ENCODE peak calls at places on chromosomes 1 and 21, in eight cellular contexts. W, O, X, Q, C, U, S and G are unnamed samples.

GRCh38 chr1:43302721-43303476 is 2.1 kb downstream of the TIE1 start:
- DNase-seq in W (no peak), O (no peak), X (no peak), Q (peak; percentile 6), C (no peak), U (peak; percentile 50), S (no peak), G (no peak)

GRCh38 chr1:94970783-94971182 is 43.9 kb upstream of the CNN3 start:
- DNase-seq in W (no peak), O (no peak), X (no peak), Q (no peak), C (no peak), U (no peak), S (no peak), G (no peak)

GRCh38 chr1:183953031-183953430 is 84.5 kb downstream of the COLGALT2 start:
- DNase-seq in W (no peak), O (no peak), X (peak; percentile 16), Q (no peak), C (no peak), U (no peak), S (peak; percentile 14), G (no peak)

GRCh38 chr1:70449049-70449448 is 38.0 kb downstream of the CTH start:
- DNase-seq in W (no peak), O (no peak), X (no peak), Q (no peak), C (no peak), U (no peak), S (no peak), G (no peak)

GRCh38 chr21:42047821-42048613 is 23.1 kb upstream of the UMODL1 start:
- DNase-seq in W (peak; percentile 73), O (peak; percentile 95), X (peak; percentile 94), Q (no peak), C (peak; percentile 74), U (peak; percentile 100), S (peak; percentile 79), G (no peak)

GRCh38 chr1:248611883-248612282 is 14.4 kb upstream of the OR2T10 start:
- DNase-seq in W (no peak), O (no peak), X (no peak), Q (no peak), C (no peak), U (no peak), S (no peak), G (no peak)

GRCh38 chr1:3433596-3434320 is 20.7 kb upstream of the ARHGEF16 start:
- DNase-seq in W (peak; percentile 10), O (no peak), X (no peak), Q (peak; percentile 42), C (no peak), U (no peak), S (no peak), G (no peak)

GRCh38 chr1:95440511-95440910 is 206.5 kb downstream of the RWDD3 start:
- DNase-seq in W (no peak), O (no peak), X (no peak), Q (no peak), C (no peak), U (no peak), S (no peak), G (no peak)

GRCh38 chr1:231039161-231040018 is 664 bp downstream of the FAM89A start:
- DNase-seq in W (peak; percentile 36), O (no peak), X (peak; percentile 27), Q (peak; percentile 67), C (peak; percentile 40), U (peak; percentile 40), S (no peak), G (no peak)

GRCh38 chr1:247747616-247748015 is 325 bp downstream of the OR14A2 start:
- DNase-seq in W (no peak), O (no peak), X (peak; percentile 3), Q (no peak), C (peak; percentile 13), U (peak; percentile 68), S (no peak), G (no peak)

DNA sequence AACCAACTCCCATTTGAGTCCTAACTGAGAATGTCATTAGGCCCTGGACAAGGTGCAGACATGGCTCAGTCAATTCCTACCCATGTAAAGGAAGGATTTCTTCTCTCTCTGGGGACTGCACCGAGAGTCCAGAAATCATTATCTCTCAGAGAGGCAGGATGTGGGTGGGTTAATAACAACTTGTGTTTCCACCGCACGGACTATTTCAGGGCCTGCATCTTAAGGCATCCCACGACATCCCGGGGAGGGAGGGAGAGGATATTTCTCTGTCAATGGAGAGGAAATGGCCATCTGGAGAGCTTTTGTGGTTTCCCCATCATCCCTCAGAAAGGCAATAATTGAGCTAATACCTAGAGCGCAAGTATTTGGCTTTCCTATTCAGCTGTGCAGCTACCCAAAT is 46.6 kb upstream of the SARS1 start:
- DNase-seq in W (no peak), O (no peak), X (peak; percentile 66), Q (no peak), C (peak; percentile 31), U (peak; percentile 59), S (no peak), G (no peak)
- H3K4me3 ChIP-seq in W (no peak overlapping the region), O (no peak overlapping the region), X (no peak overlapping the region), Q (no peak overlapping the region), C (no peak overlapping the region), U (no peak overlapping the region), S (no peak overlapping the region), G (no peak overlapping the region)

GRCh38 chr1:244449936-244450508 is 1.7 kb downstream of the ADSS2 start:
- DNase-seq in W (no peak), O (no peak), X (no peak), Q (no peak), C (no peak), U (no peak), S (no peak), G (no peak)

GRCh38 chr1:244454412-244454811 is 2.7 kb upstream of the ADSS2 start:
- DNase-seq in W (no peak), O (no peak), X (no peak), Q (no peak), C (no peak), U (no peak), S (no peak), G (no peak)

GRCh38 chr1:244451539-244451950 is at the start of gene ADSS2:
- DNase-seq in W (no peak), O (no peak), X (no peak), Q (no peak), C (no peak), U (no peak), S (no peak), G (no peak)

GRCh38 chr1:244450597-244451538 is 841 bp downstream of the ADSS2 start:
- DNase-seq in W (peak; percentile 63), O (no peak), X (peak; percentile 62), Q (peak; percentile 70), C (peak; percentile 76), U (peak; percentile 77), S (no peak), G (peak; percentile 42)

DNA sequence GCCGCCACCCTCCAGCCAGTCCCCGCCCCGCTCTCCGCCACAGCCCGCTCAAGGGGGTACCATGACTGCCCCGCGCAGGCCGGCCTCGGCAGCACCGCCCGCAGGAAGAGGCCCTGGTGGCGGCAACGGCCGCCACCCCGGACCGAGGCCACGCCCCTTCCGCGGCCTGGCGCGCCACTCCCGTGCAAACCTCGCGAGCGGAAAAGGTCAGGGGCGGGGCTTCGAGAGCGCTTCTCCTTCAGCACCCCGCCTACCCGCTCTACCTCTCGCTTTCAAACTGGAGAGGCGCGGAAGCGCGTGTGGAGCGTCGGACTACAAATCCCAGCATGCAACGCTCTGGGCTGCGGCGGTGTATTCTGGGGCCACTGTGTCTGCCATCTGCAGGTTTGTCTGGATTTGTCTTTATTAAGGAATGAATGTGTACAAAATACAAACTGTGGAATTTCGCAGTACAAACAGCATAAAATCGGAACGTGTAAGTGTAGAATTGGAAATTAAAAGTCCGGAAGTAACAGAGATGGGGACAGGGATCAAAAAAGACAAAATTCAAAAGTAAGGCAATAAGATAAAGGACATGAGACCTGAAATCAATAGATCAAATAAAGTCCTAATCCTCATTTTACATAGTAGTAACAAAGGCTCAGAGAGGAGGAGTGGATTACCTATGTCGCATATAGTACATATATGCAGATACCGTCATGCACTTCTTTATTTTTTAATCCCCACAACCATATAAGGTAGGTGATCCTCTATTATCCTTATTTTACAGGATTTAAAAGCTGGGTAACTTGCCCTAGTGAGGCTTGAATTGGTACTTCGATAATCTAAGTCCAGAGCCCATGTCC is 464 bp upstream of the ADSS2 start:
- DNase-seq in W (peak; percentile 100), O (peak; percentile 96), X (peak; percentile 99), Q (peak; percentile 100), C (peak; percentile 100), U (peak; percentile 97), S (peak; percentile 96), G (peak; percentile 94)
- TF ChIP-seq CTCF in W (peak; percentile 42), O (peak; percentile 17), X (peak; percentile 42), Q (no peak), C (peak; percentile 35), U (peak; percentile 29), S (peak; percentile 36), G (peak; percentile 72)

GRCh38 chr21:33251119-33251518 is 15.0 kb upstream of the IL10RB start:
- DNase-seq in W (no peak), O (no peak), X (no peak), Q (no peak), C (no peak), U (no peak), S (no peak), G (no peak)
- H3K4me3 ChIP-seq in W (no peak overlapping the region), O (no peak overlapping the region), X (no peak overlapping the region), Q (no peak overlapping the region), C (no peak overlapping the region), U (no peak overlapping the region), S (no peak overlapping the region), G (no peak overlapping the region)

DNA sequence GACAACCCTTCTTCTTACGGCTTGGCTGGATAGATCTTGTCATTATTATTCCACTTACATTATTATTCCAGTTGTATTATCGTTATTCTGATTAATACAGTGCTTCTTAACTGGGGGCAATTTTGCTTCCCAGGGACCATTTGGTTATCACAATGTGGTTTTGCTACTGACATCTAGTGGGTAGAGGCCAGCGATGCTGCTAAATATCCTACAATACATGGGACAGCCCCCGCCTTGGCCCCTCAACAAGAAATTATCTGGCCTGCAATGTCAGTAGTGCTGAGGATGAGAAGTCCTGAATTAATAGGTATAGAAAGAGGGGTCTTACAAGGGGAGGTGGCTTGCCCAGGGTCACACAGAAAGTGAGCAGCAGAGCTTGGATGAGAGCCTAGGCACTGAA is 105.6 kb downstream of the PTPRU start:
- DNase-seq in W (no peak), O (no peak), X (no peak), Q (no peak), C (peak; percentile 4), U (no peak), S (no peak), G (no peak)
- TF ChIP-seq CTCF in W (no peak), O (peak; percentile 21), X (peak; percentile 16), Q (no peak), C (peak; percentile 34), U (peak; percentile 14), S (no peak), G (no peak)